ENCODE peak calls at places on chromosome 20, in four cellular contexts. V is CD4-positive, alpha-beta memory T cell; T is CD8-positive, alpha-beta memory T cell; P is GM23338. Z is an unnamed sample. For H3K4me1 and H3K27me3, the result is how much of the 10 kb centered on the place peaks cover.

GRCh38 chr20:44170796-44171410 is 16.1 kb downstream of the JPH2 start:
- DNase-seq in V (no peak), T (no peak), P (no peak), Z (no peak)

GRCh38 chr20:49674383-49675352 is 39.0 kb downstream of the B4GALT5 start:
- DNase-seq in V (no peak), T (no peak), P (no peak), Z (no peak)

GRCh38 chr20:51966296-51966971 is 164.1 kb upstream of the SALL4 start:
- DNase-seq in V (no peak), T (no peak), P (peak), Z (peak)

GRCh38 chr20:49859011-49859410 is 46.4 kb downstream of the SLC9A8 start:
- DNase-seq in V (no peak), T (no peak), P (no peak), Z (no peak)

GRCh38 chr20:46205349-46205748 is 87.2 kb downstream of the CD40 start:
- DNase-seq in V (peak), T (no peak), P (no peak), Z (no peak)

GRCh38 chr20:58017237-58017969 is 211.1 kb downstream of the ANKRD60 start:
- DNase-seq in V (no peak), T (no peak), P (no peak), Z (no peak)

GRCh38 chr20:53751394-53752368 is 158.0 kb upstream of the ZNF217 start:
- DNase-seq in V (peak), T (peak), P (no peak), Z (peak)

GRCh38 chr20:6699931-6700562 is 67.4 kb upstream of the BMP2 start:
- DNase-seq in V (no peak), T (no peak), P (no peak), Z (peak)

GRCh38 chr20:36754656-36755222 is 8.8 kb upstream of the NDRG3 start:
- DNase-seq in V (peak), T (peak), P (peak), Z (peak)

GRCh38 chr20:37994512-37994911 is 38.7 kb downstream of the TTI1 start:
- DNase-seq in V (no peak), T (no peak), P (no peak), Z (peak)

GRCh38 chr20:36465109-36466080 is 75.9 kb upstream of the MYL9 start:
- DNase-seq in V (peak), T (no peak), P (peak), Z (no peak)

GRCh38 chr20:23145281-23145700 is 59.2 kb upstream of the CD93 start:
- DNase-seq in V (no peak), T (no peak), P (no peak), Z (no peak)

GRCh38 chr20:8662433-8662954 is 406.4 kb upstream of the PLCB4 start:
- DNase-seq in V (no peak), T (no peak), P (no peak), Z (no peak)

GRCh38 chr20:57650756-57651483 is 30.7 kb upstream of the ZBP1 start:
- DNase-seq in V (no peak), T (no peak), P (no peak), Z (no peak)

GRCh38 chr20:23156170-23156841 is 70.2 kb upstream of the CD93 start:
- DNase-seq in V (no peak), T (no peak), P (no peak), Z (no peak)

GRCh38 chr20:8244637-8245036 is 112.6 kb downstream of the PLCB1 start:
- DNase-seq in V (no peak), T (no peak), P (no peak), Z (peak)

DNA sequence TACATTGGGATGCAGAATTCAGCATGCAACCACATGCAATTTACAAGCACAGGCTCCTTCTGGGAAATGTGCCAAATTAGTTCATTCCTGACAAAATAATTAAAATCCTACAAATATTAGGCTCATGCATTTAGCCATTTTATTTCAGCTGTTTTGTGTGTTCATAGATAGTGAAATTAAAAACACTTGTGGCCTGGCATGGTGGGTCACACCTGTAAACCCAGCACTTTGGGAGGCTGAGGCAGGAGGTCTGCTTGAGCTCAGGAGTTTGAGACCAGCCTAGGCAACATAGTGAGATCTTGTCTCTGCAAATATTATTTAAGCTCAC is 92.4 kb upstream of the SHLD1 start:
- DNase-seq in V (no peak), T (no peak), P (no peak), Z (no peak)
- H3K4me1 ChIP-seq in V (under half), T (under half), P (under half), Z (under half)

GRCh38 chr20:61113731-61114130 is 138.3 kb upstream of the CDH4 start:
- DNase-seq in V (no peak), T (no peak), P (no peak), Z (no peak)
- H3K27me3 ChIP-seq in V (under half), T (under half), P (under half), Z (under half)

DNA sequence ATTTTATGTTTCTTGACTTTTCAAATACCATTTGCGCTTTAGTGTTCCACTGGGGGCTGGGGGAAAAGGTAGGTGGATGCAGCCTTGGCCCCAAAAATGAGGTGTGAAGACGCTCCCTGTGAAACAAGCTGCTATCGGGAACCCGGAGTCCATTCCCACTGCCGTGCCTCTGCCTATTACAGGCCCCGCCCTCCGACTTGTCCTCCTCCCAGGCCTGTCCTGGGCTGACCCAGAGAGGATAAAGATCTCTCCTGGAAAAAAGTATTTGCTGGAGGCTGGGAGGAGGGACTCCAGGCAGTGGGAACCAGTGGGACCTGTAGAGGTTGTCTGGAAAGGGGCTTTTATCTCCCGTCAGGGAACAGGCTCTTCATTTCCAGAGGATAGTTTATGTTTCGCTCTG is 215.0 kb downstream of the SLC24A3 start:
- DNase-seq in V (no peak), T (no peak), P (peak), Z (peak)
- H3K4me3 ChIP-seq in V (no peak), T (no peak), P (no peak), Z (no peak)

GRCh38 chr20:32358632-32358882 is 426 bp downstream of the ASXL1 start:
- DNase-seq in V (no peak), T (no peak), P (no peak), Z (no peak)
- H3K4me1 ChIP-seq in V (under half), T (under half), P (under half), Z (under half)

GRCh38 chr20:63100401-63100925 is 93.7 kb upstream of the BHLHE23 start:
- DNase-seq in V (no peak), T (peak), P (no peak), Z (no peak)

GRCh38 chr20:63102720-63103375 is 96.1 kb upstream of the BHLHE23 start:
- DNase-seq in V (peak), T (peak), P (peak), Z (peak)

GRCh38 chr20:63099426-63100267 is 92.9 kb upstream of the BHLHE23 start:
- DNase-seq in V (no peak), T (peak), P (no peak), Z (no peak)

GRCh38 chr20:63101781-63102719 is 95.3 kb upstream of the BHLHE23 start:
- DNase-seq in V (peak), T (peak), P (peak), Z (peak)

GRCh38 chr20:63100926-63101699 is 94.3 kb upstream of the BHLHE23 start:
- DNase-seq in V (no peak), T (peak), P (no peak), Z (no peak)
- H3K27me3 ChIP-seq in V (under half), T (under half), P (half or more), Z (under half)

GRCh38 chr20:2172305-2173175 is 70.9 kb downstream of the STK35 start:
- DNase-seq in V (peak), T (peak), P (peak), Z (peak)
- H3K4me3 ChIP-seq in V (no peak), T (no peak), P (no peak), Z (no peak)